ENCODE peak calls at places on chromosomes 7 and 10, in four cellular contexts. B, M, R and T are unnamed samples. For H3K4me1, the result is how much of the 10 kb centered on the place peaks cover.

GRCh38 chr10:103765981-103766380 is 89.4 kb downstream of the SH3PXD2A start:
- DNase-seq in R (no peak), B (no peak), M (no peak), T (no peak)

GRCh38 chr7:100974021-100974420 is 4.7 kb downstream of the MUC12 start:
- DNase-seq in R (no peak), B (no peak), M (no peak), T (no peak)

GRCh38 chr10:57961487-57961886 is 306.2 kb downstream of the IPMK start:
- DNase-seq in M (no peak), R (no peak), B (no peak), T (no peak)

GRCh38 chr10:93851169-93851568 is 42.6 kb upstream of the SLC35G1 start:
- DNase-seq in M (no peak), B (no peak), R (no peak), T (no peak)

GRCh38 chr10:70052462-70053211 is at the start of gene MACROH2A2:
- DNase-seq in M (no peak), R (no peak), B (peak), T (peak)

GRCh38 chr10:63105811-63106755 is 27.0 kb upstream of the NRBF2 start:
- DNase-seq in M (no peak), B (no peak), R (no peak), T (peak)

GRCh38 chr7:17948503-17949238 is 8.4 kb upstream of the SNX13 start:
- DNase-seq in M (no peak), B (no peak), R (no peak), T (no peak)

GRCh38 chr7:12970626-12971025 is 283.2 kb downstream of the ARL4A start:
- DNase-seq in R (no peak), B (no peak), M (no peak), T (no peak)

GRCh38 chr7:128454808-128455555 is 696 bp upstream of the HILPDA start:
- DNase-seq in B (no peak), M (no peak), R (no peak), T (peak)

GRCh38 chr10:79044846-79045245 is 23.9 kb upstream of the ZMIZ1 start:
- DNase-seq in M (no peak), B (no peak), R (no peak), T (peak)

DNA sequence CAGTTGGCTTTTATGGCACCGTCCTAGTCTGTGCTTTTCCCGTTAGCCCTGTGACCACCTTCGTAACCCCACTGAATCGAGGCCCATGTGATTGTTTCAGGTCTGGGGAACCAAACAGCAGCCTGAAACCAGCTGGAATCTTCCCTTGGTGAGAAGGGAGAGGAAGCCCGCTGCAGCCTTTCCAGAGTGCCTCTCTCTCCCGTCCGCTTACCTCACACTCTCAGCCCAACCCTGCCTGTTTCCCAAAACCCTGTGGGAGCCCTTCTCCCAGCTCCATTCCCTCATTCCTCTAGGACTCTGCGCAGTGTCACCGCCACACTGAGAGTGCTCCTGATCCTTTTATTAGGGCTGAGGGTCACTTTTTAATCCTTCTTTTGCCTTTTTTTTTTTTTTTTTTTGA is 139.6 kb downstream of the WDR37 start:
- DNase-seq in B (no peak), M (no peak), R (no peak), T (no peak)
- TF ChIP-seq POLR2A in B (no peak), M (no peak), R (no peak), T (no peak)

GRCh38 chr7:55533729-55534080 is 38.6 kb downstream of the VOPP1 start:
- DNase-seq in M (no peak), R (no peak), B (no peak), T (no peak)
- H3K4me1 ChIP-seq in M (half or more), R (half or more), B (under half), T (under half)

GRCh38 chr10:20673175-20673574 is 223.9 kb downstream of the NEBL start:
- DNase-seq in R (no peak), B (no peak), M (no peak), T (no peak)
- H3K27ac ChIP-seq in R (no peak), B (no peak), M (no peak), T (no peak)

GRCh38 chr10:101607124-101607523 is 19.0 kb downstream of the DPCD start:
- DNase-seq in M (no peak), R (no peak), B (no peak), T (no peak)
- TF ChIP-seq POLR2A in M (no peak), R (no peak), B (no peak), T (no peak)

GRCh38 chr7:2437136-2437535 is 33.7 kb downstream of the CHST12 start:
- DNase-seq in M (no peak), R (no peak), B (no peak), T (no peak)

GRCh38 chr7:2438775-2439174 is 35.4 kb downstream of the CHST12 start:
- DNase-seq in B (no peak), M (no peak), R (no peak), T (no peak)

GRCh38 chr7:2438181-2438580 is 34.8 kb downstream of the CHST12 start:
- DNase-seq in B (no peak), M (no peak), R (no peak), T (no peak)

GRCh38 chr7:2436341-2437104 is 33.1 kb downstream of the CHST12 start:
- DNase-seq in M (no peak), R (no peak), B (no peak), T (no peak)

DNA sequence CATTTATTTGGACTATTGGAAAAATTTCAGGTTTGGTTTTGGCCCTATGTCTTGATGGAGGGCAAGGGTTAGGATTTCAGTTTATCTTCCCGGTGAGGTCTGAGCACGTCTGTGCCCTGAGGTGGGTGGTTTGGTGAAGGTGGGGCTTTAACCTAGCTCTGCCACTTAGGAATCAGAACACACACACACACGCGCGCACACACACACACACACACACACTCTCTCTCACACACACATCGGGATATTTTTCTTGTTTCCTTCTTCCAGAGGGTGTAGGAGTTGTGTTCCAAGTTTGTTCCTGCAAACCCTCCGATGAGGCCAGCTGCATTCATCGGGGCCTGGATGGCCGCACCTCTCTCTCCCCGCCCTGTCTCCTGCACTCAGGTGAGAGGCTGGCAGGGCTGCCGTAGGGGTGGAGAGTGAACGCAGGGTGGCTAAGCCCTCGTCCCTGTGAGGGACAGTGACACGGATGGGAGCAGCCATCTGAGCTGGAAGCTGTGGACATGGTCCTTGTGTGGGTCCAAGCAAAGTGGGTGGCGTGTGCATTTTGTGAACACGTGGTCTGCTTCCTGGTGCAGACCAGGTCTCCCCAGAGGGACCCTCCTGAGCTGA is 34.2 kb downstream of the CHST12 start:
- DNase-seq in M (no peak), B (no peak), R (no peak), T (no peak)
- H3K4me1 ChIP-seq in M (under half), B (under half), R (under half), T (under half)

GRCh38 chr7:157125376-157126223 is 13.1 kb upstream of the UBE3C start:
- DNase-seq in R (no peak), B (no peak), M (no peak), T (no peak)

GRCh38 chr7:157122800-157123495 is 15.8 kb upstream of the UBE3C start:
- DNase-seq in B (no peak), R (no peak), M (no peak), T (no peak)

GRCh38 chr7:157121184-157121715 is 17.5 kb upstream of the UBE3C start:
- DNase-seq in M (no peak), R (no peak), B (no peak), T (no peak)

GRCh38 chr7:157126921-157127320 is 11.8 kb upstream of the UBE3C start:
- DNase-seq in B (no peak), M (no peak), R (no peak), T (no peak)

GRCh38 chr7:157124655-157125054 is 14.1 kb upstream of the UBE3C start:
- DNase-seq in R (no peak), M (no peak), B (no peak), T (no peak)
- H3K27ac ChIP-seq in R (no peak), M (no peak), B (no peak), T (no peak)

DNA sequence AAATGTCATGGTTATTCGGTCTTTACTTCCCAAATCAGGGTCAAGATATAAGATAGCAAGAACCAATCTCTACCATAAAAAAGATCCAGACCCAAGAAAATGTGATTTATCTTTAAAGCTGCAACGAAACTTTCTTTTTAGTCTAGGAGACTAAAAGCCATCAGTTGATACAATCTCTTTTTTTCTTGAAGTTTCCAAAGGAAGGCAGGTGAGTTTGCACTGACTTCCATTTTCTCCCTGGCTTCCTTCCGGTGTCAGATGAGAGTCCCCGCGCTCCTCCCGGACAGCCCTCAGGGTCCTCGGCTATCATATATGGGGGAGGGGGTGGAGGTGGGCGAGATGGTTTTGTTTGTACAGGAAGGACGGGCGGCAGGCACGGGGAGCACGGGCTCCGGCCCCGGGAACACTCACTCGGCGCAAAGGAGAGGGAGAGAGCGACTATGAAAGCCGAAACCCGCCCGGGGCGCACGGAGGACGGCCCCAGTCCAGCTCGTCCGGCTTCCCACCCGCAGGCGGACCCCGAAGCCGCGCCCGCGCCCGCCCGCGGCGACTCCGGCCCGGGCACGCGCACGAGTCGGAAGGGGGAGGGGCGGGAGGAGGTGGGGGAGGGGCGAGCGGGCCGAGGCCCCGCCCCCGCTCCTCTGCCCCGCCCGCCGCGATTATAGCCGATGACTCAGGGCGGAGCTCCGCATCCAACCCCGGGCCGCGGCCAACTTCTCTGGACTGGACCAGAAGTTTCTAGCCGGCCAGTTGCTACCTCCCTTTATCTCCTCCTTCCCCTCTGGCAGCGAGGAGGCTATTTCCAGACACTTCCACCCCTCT is at the start of gene BAG3:
- DNase-seq in B (peak), R (peak), M (no peak), T (peak)
- TF ChIP-seq POLR2A in B (peak), R (no peak), M (peak), T (no peak)

DNA sequence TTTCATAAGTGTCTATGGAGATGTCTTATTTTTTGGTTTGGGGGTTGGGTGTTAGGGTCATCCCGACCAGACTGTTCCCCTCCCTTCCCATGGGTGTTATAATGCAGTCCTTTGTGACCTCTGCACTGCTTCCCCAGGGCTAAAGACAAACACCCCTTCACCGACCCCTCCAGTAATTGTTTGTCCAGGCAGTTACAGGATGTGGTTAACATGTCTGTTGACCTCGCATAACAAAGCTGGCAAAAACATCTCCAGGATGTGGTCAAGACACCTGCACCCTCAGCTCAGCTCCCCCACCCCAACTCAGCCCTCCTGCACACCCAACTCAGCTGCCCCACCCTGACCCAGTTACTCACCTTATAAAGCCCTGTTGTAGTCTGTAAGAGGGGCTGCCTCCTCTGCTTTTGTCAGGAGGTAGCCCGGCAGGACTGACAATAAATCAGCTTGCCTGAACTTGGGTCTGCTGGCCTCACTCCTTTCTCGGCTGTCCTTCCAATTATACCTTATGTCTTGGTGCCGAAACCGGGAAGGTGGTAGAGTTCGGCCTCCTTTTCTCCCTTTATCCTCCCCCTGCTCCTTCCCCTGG is 102.2 kb downstream of the ZNF92 start:
- DNase-seq in R (no peak), M (peak), B (peak), T (no peak)
- H3K4me1 ChIP-seq in R (under half), M (under half), B (under half), T (under half)

GRCh38 chr10:124175701-124176100 is 82.3 kb upstream of the CHST15 start:
- DNase-seq in M (no peak), B (no peak), R (no peak), T (no peak)

GRCh38 chr10:124173298-124173900 is 80.0 kb upstream of the CHST15 start:
- DNase-seq in R (no peak), B (no peak), M (no peak), T (no peak)

GRCh38 chr10:124174071-124174566 is 80.7 kb upstream of the CHST15 start:
- DNase-seq in M (no peak), R (no peak), B (no peak), T (no peak)

GRCh38 chr10:124176309-124177179 is 83.1 kb upstream of the CHST15 start:
- DNase-seq in B (no peak), R (no peak), M (no peak), T (no peak)

GRCh38 chr10:124174673-124175645 is 81.6 kb upstream of the CHST15 start:
- DNase-seq in R (no peak), M (no peak), B (no peak), T (no peak)
- H3K27ac ChIP-seq in R (no peak), M (no peak), B (no peak), T (no peak)

DNA sequence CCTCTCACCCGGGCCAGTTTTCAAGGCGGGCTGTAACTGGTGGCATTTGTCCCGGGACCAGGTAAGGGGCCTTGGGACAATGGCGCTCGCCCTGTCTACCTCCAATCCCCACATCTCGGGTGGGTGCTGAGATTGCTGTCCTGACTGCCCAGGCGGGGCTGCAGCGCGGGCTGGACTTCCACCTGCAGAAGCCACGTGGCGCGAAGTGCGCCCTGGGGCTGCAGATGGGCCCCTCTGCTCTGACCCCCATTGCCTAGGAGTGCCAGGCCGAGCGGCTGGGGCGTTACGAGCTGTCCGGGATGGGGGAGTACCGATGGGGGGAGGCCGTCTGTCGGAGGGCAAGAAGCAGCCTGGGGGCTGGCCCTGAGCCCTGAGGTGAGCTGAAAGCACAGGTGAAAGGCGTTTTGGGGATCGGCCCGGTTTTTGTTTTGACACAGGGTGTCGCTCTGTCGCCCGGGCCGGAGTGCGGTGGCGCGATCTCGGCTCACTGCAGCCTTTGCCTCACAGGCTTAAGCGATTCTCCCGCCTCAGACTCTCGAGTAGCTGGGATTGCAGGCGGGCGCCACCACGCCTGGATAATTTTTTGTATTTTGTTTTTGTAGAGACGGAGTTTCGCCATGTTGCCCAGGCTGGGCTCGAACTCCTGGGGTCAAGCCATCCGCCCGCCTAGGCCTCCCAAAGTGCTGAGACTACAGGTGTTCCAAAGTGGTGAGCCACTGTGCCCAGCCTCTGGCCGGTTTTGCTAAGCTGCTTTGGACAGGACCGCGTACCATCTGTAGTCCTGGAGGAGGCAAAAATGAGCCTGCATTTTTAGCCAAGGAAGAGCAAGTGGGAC is at the start of gene SFXN2:
- DNase-seq in M (no peak), B (no peak), R (no peak), T (no peak)
- TF ChIP-seq POLR2A in M (peak), B (no peak), R (no peak), T (no peak)